ENCODE peak calls at places on chromosome 3, in seven cellular contexts. L, F, N, P, D, Q and V are unnamed samples. For H3K4me1, the result is how much of the 10 kb centered on the place peaks cover.

GRCh38 chr3:61807865-61808276 is 246.5 kb downstream of the PTPRG start:
- DNase-seq in L (no peak), F (peak), N (peak), P (no peak), D (peak), Q (peak), V (no peak)

GRCh38 chr3:23916152-23916885 is 471 bp downstream of the NKIRAS1 start:
- DNase-seq in L (no peak), F (peak), N (no peak), P (no peak), D (no peak), Q (no peak), V (no peak)

GRCh38 chr3:102006812-102007485 is 157.6 kb downstream of the NFKBIZ start:
- DNase-seq in L (peak), F (peak), N (peak), P (peak), D (peak), Q (no peak), V (peak)

GRCh38 chr3:197958346-197958745 is 1.7 kb upstream of the LMLN start:
- DNase-seq in L (no peak), F (no peak), N (no peak), P (no peak), D (no peak), Q (no peak), V (no peak)

GRCh38 chr3:178522200-178523052 is 13.8 kb upstream of the KCNMB2 start:
- DNase-seq in L (no peak), F (no peak), N (no peak), P (no peak), D (no peak), Q (no peak), V (no peak)

GRCh38 chr3:33732394-33732793 is 14.3 kb upstream of the CLASP2 start:
- DNase-seq in L (no peak), F (no peak), N (no peak), P (no peak), D (no peak), Q (no peak), V (no peak)

GRCh38 chr3:67647390-67647878 is 7.0 kb downstream of the SUCLG2 start:
- DNase-seq in L (peak), F (peak), N (peak), P (peak), D (peak), Q (no peak), V (no peak)

GRCh38 chr3:180430896-180431295 is 171.1 kb upstream of the TTC14 start:
- DNase-seq in L (no peak), F (no peak), N (no peak), P (no peak), D (peak), Q (no peak), V (no peak)

GRCh38 chr3:99871231-99871898 is 53.7 kb downstream of the CMSS1 start:
- DNase-seq in L (no peak), F (no peak), N (no peak), P (no peak), D (no peak), Q (no peak), V (no peak)

GRCh38 chr3:27323087-27323570 is 46.1 kb downstream of the NEK10 start:
- DNase-seq in L (no peak), F (no peak), N (no peak), P (no peak), D (no peak), Q (no peak), V (no peak)

GRCh38 chr3:141707741-141708203 is 30.3 kb upstream of the RNF7 start:
- DNase-seq in L (no peak), F (peak), N (no peak), P (no peak), D (peak), Q (no peak), V (no peak)

GRCh38 chr3:71585126-71585525 is 1.6 kb upstream of the FOXP1 start:
- DNase-seq in L (no peak), F (no peak), N (no peak), P (no peak), D (no peak), Q (peak), V (peak)

GRCh38 chr3:12996181-12996506 is 77.1 kb downstream of the IQSEC1 start:
- DNase-seq in L (no peak), F (no peak), N (no peak), P (no peak), D (peak), Q (no peak), V (no peak)

GRCh38 chr3:12997387-12997786 is 75.8 kb downstream of the IQSEC1 start:
- DNase-seq in L (no peak), F (no peak), N (no peak), P (no peak), D (no peak), Q (no peak), V (no peak)

GRCh38 chr3:12995389-12996180 is 77.6 kb downstream of the IQSEC1 start:
- DNase-seq in L (no peak), F (peak), N (no peak), P (no peak), D (no peak), Q (no peak), V (no peak)

GRCh38 chr3:12999147-13000140 is 73.8 kb downstream of the IQSEC1 start:
- DNase-seq in L (peak), F (peak), N (peak), P (no peak), D (no peak), Q (no peak), V (peak)

GRCh38 chr3:12998648-12999047 is 74.6 kb downstream of the IQSEC1 start:
- DNase-seq in L (no peak), F (no peak), N (no peak), P (no peak), D (no peak), Q (no peak), V (peak)
- H3K4me1 ChIP-seq in L (under half), F (under half), N (under half), P (under half), D (under half), Q (under half), V (under half)

GRCh38 chr3:73618461-73618860 is 6.3 kb downstream of the PDZRN3 start:
- DNase-seq in L (no peak), F (no peak), N (no peak), P (no peak), D (peak), Q (no peak), V (no peak)

GRCh38 chr3:73610493-73610892 is 14.2 kb downstream of the PDZRN3 start:
- DNase-seq in L (no peak), F (no peak), N (no peak), P (no peak), D (no peak), Q (no peak), V (no peak)

GRCh38 chr3:73616056-73616455 is 8.7 kb downstream of the PDZRN3 start:
- DNase-seq in L (no peak), F (no peak), N (no peak), P (no peak), D (no peak), Q (no peak), V (no peak)

GRCh38 chr3:73611176-73611575 is 13.6 kb downstream of the PDZRN3 start:
- DNase-seq in L (no peak), F (no peak), N (no peak), P (no peak), D (peak), Q (no peak), V (no peak)

DNA sequence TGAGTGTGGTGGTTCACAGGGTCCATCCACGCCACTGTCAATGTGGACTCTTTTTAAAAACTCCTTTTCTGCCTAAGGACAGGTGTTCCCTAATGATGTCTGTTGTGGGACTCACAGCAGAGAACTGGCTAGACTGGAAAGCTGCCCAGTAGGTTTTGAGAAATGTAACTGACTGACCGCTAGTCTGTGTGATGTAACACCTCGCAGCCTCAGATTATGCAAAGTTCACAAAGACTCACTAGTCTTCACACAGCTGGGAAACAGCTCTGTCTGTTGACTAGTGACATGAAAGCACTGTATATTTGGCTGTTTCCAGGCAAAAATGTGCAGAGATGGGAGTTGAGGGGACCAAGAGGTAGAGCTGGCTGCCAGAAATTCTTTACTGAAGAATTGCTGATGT is 10.4 kb downstream of the PDZRN3 start:
- DNase-seq in L (no peak), F (peak), N (peak), P (no peak), D (peak), Q (no peak), V (peak)
- TF ChIP-seq CTCF in L (peak), F (no peak), N (no peak), P (no peak), D (no peak), Q (peak), V (peak)

GRCh38 chr3:52490035-52490937 is 4.9 kb upstream of the STAB1 start:
- DNase-seq in L (no peak), F (no peak), N (no peak), P (no peak), D (no peak), Q (no peak), V (no peak)
- H3K4me1 ChIP-seq in L (half or more), F (under half), N (under half), P (under half), D (under half), Q (under half), V (under half)

DNA sequence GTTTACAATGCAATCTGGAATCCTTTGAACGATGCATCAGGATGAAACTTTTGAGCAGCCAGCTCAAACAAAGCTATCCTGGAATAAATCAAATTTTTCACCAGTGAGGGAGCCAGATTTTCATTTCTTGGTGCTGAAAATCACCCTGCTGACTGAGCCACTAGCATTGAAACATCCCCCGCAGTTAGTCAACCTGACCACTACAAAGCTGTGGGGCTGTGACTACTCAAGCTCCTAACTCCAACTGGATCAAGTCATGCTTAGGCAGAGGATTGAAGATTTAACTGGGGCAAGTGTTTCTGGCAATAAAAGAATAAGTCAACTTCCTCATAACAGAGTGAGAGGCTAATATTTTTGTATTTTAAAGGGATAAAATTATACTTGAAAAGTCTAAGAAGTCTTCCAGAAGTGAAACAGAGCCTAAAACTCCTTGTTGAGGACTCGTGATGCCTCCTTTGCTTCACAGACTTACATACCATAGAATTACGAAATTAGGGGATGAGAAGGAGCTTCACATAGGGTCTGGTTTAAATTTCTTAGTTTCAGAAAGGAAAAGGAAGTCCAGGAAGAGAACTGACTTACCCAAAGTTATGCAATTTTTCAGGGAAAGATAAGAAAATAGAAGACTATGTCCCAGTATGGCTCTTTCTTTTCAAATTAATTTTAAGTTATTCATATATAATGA is 177.8 kb downstream of the SERPINI1 start:
- DNase-seq in L (no peak), F (peak), N (peak), P (peak), D (peak), Q (peak), V (no peak)
- TF ChIP-seq CTCF in L (no peak), F (peak), N (no peak), P (no peak), D (no peak), Q (peak), V (no peak)

GRCh38 chr3:128784843-128785242 is 58.9 kb downstream of the RAB7A start:
- DNase-seq in L (no peak), F (no peak), N (no peak), P (no peak), D (no peak), Q (no peak), V (no peak)

GRCh38 chr3:128788268-128788869 is 62.4 kb downstream of the RAB7A start:
- DNase-seq in L (no peak), F (no peak), N (no peak), P (no peak), D (no peak), Q (no peak), V (no peak)

GRCh38 chr3:128787256-128788253 is 61.6 kb downstream of the RAB7A start:
- DNase-seq in L (no peak), F (no peak), N (no peak), P (peak), D (peak), Q (no peak), V (no peak)

GRCh38 chr3:128784228-128784627 is 58.2 kb downstream of the RAB7A start:
- DNase-seq in L (peak), F (no peak), N (peak), P (peak), D (no peak), Q (peak), V (no peak)

DNA sequence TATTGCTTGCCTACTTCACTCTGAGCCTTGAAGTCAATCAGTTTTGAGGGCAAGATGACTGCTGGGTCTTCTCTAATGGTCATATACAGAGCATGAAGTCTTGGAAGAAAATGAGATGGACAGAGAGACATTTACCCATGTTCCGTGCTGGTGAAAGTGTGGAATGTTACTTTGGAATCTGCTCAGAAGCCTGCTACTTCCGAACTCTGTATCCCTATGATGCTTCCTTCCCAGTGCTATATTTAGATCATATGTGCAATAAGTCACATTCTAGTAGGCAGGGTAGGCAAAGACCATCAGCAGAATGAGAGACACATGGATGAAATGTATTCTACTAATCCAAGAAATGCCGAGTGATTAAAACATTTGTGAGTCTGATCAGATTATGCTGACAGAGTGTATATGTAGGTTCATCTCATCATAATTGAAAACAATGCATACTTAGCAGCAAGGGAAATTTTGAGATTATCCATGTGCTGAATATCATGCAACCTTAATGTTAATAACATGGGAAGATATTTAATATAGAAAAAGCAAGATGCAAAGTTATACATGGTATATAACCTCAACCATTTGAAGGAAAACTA is 60.5 kb downstream of the RAB7A start:
- DNase-seq in L (no peak), F (no peak), N (no peak), P (no peak), D (peak), Q (no peak), V (no peak)
- H3K4me1 ChIP-seq in L (half or more), F (under half), N (under half), P (under half), D (under half), Q (under half), V (under half)

DNA sequence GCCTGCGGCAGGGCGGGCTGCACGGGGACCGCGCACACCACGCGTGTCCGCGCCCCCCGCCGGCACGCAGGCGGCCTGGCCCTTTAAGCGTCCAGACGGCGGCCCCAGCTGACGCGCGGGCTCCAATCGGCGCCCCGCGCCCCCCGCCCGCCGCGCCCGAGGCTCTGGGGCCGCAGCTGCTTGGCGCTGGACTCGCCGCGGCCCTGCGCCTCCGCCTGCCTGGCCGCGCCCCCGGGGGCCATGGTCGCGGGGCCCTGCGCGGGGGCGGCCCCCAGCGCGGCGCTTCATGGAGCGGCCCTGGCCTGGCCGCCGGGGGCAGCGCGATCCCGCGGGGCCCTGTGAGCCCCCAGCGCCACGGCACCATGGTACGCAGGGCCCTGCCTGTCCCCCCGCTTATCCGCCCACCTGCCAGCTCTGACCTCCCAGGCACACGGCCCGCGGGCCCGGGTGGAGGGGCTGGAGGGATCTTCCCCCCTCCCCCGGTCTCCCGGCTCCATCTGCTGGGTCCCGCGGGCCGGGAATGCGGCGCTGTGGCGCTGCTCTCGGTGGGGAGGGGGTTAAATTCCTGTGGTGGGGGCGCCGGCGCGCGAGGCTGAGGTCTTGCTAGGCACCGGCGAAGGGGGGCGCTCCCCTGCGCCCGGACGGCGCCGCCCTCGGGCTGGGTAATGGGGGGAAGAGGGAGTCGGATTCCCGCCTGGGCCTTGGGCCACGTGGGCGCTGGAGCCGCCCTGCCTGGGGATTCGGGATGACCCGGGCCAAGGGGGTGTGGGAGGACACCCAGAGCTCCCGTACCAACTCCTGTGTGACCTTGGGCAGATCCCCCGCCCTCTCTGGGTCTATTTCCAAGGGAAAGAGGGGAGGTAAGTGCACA is 1.1 kb downstream of the ZBTB47 start:
- DNase-seq in L (peak), F (peak), N (peak), P (no peak), D (peak), Q (peak), V (peak)
- TF ChIP-seq CTCF in L (no peak), F (no peak), N (peak), P (no peak), D (peak), Q (no peak), V (no peak)

GRCh38 chr3:146566138-146566537 is 21.7 kb upstream of the PLSCR1 start:
- DNase-seq in L (no peak), F (no peak), N (no peak), P (no peak), D (no peak), Q (no peak), V (no peak)
- H3K4me1 ChIP-seq in L (under half), F (under half), N (under half), P (under half), D (under half), Q (under half), V (under half)